ENCODE peak calls at places on chromosome 6, in four cellular contexts. U is HCT116, X is A549, B is breast epithelium. Z is an unnamed sample.

GRCh38 chr6:82681119-82681714 is 317.6 kb downstream of the TPBG start:
- DNase-seq in U (no peak), X (peak; percentile 1), B (no peak), Z (no peak)

GRCh38 chr6:52829046-52829817 is 11.4 kb downstream of the GSTA5 start:
- DNase-seq in U (no peak), X (no peak), B (no peak), Z (no peak)

GRCh38 chr6:113886512-113886911 is 29.4 kb downstream of the MARCKS start:
- DNase-seq in U (no peak), X (no peak), B (no peak), Z (no peak)

GRCh38 chr6:124669713-124670480 is 292.3 kb upstream of the RNF217 start:
- DNase-seq in U (no peak), X (no peak), B (no peak), Z (no peak)

GRCh38 chr6:130406935-130407532 is 41.2 kb downstream of the TMEM200A start:
- DNase-seq in U (no peak), X (no peak), B (no peak), Z (no peak)

GRCh38 chr6:108608453-108609275 is 47.9 kb downstream of the FOXO3 start:
- DNase-seq in U (no peak), X (no peak), B (no peak), Z (no peak)

GRCh38 chr6:28922841-28923317 is 906 bp downstream of the TRIM27 start:
- DNase-seq in U (no peak), X (peak; percentile 22), B (no peak), Z (peak; percentile 72)

GRCh38 chr6:44662461-44663121 is 275.1 kb downstream of the CDC5L start:
- DNase-seq in U (no peak), X (no peak), B (peak; percentile 40), Z (no peak)

GRCh38 chr6:32081168-32081624 is 27.9 kb downstream of the TNXB start:
- DNase-seq in U (no peak), X (no peak), B (peak; percentile 52), Z (peak; percentile 28)

GRCh38 chr6:11636121-11636520 is 98.6 kb downstream of the TMEM170B start:
- DNase-seq in U (no peak), X (no peak), B (no peak), Z (peak; percentile 44)

GRCh38 chr6:123519191-123519510 is 117.6 kb downstream of the TRDN start:
- DNase-seq in U (no peak), X (no peak), B (no peak), Z (no peak)

GRCh38 chr6:71386215-71386614 is 97.6 kb downstream of the OGFRL1 start:
- DNase-seq in U (no peak), X (no peak), B (no peak), Z (no peak)

GRCh38 chr6:89346433-89346832 is 6.1 kb downstream of the UBE2J1 start:
- DNase-seq in U (no peak), X (no peak), B (no peak), Z (no peak)

GRCh38 chr6:125439512-125439911 is 137.7 kb upstream of the HDDC2 start:
- DNase-seq in U (no peak), X (no peak), B (no peak), Z (no peak)

GRCh38 chr6:81998432-81998831 is 246.0 kb upstream of the TENT5A start:
- DNase-seq in U (no peak), X (no peak), B (no peak), Z (no peak)

GRCh38 chr6:123415844-123416468 is 220.8 kb downstream of the TRDN start:
- DNase-seq in U (peak; percentile 50), X (peak; percentile 62), B (peak; percentile 36), Z (peak; percentile 62)

GRCh38 chr6:52307900-52308372 is 23.4 kb upstream of the MCM3 start:
- DNase-seq in U (no peak), X (no peak), B (no peak), Z (no peak)

GRCh38 chr6:52304917-52305316 is 20.4 kb upstream of the MCM3 start:
- DNase-seq in U (no peak), X (no peak), B (no peak), Z (no peak)

GRCh38 chr6:20180935-20181334 is 31.3 kb downstream of the MBOAT1 start:
- DNase-seq in U (no peak), X (no peak), B (no peak), Z (no peak)

GRCh38 chr6:36360241-36361054 is 23.8 kb upstream of the BNIP5 start:
- DNase-seq in U (peak; percentile 60), X (peak; percentile 53), B (peak; percentile 59), Z (no peak)

GRCh38 chr6:134994431-134994830 is 44.5 kb upstream of the ALDH8A1 start:
- DNase-seq in U (no peak), X (no peak), B (no peak), Z (no peak)

GRCh38 chr6:98824907-98825601 is 9.3 kb upstream of the POU3F2 start:
- DNase-seq in U (no peak), X (no peak), B (no peak), Z (no peak)

GRCh38 chr6:57109905-57110304 is 19.9 kb downstream of the ZNF451 start:
- DNase-seq in U (no peak), X (no peak), B (no peak), Z (no peak)

GRCh38 chr6:131727467-131727866 is 16.6 kb upstream of the CTAGE9 start:
- DNase-seq in U (no peak), X (no peak), B (no peak), Z (no peak)

GRCh38 chr6:30979690-30980089 is 3.8 kb upstream of the MUC21 start:
- DNase-seq in U (no peak), X (no peak), B (no peak), Z (no peak)

GRCh38 chr6:12578751-12579150 is 137.8 kb upstream of the PHACTR1 start:
- DNase-seq in U (no peak), X (peak; percentile 30), B (no peak), Z (no peak)

GRCh38 chr6:169838291-169839028 is 87.0 kb downstream of the ERMARD start:
- DNase-seq in U (no peak), X (no peak), B (no peak), Z (no peak)

GRCh38 chr6:148535976-148536375 is 193.3 kb downstream of the SASH1 start:
- DNase-seq in U (no peak), X (no peak), B (no peak), Z (no peak)

GRCh38 chr6:51147756-51148155 is 329.1 kb downstream of the TFAP2B start:
- DNase-seq in U (no peak), X (no peak), B (no peak), Z (no peak)

GRCh38 chr6:16064687-16065086 is 64.2 kb upstream of the MYLIP start:
- DNase-seq in U (no peak), X (no peak), B (no peak), Z (no peak)

GRCh38 chr6:56757585-56757984 is 114.9 kb upstream of the DST start:
- DNase-seq in U (no peak), X (peak; percentile 72), B (no peak), Z (no peak)

GRCh38 chr6:115514656-115515055 is 546.0 kb downstream of the FRK start:
- DNase-seq in U (no peak), X (no peak), B (no peak), Z (no peak)

GRCh38 chr6:43984442-43985321 is 142.6 kb downstream of the MRPL14 start:
- DNase-seq in U (no peak), X (no peak), B (no peak), Z (peak; percentile 67)

GRCh38 chr6:16168858-16169257 is 40.0 kb downstream of the MYLIP start:
- DNase-seq in U (peak; percentile 10), X (peak; percentile 16), B (no peak), Z (no peak)

GRCh38 chr6:97177905-97178304 is 105.1 kb downstream of the MMS22L start:
- DNase-seq in U (no peak), X (no peak), B (no peak), Z (no peak)

GRCh38 chr6:35742842-35743241 is 6.0 kb downstream of the ARMC12 start:
- DNase-seq in U (no peak), X (no peak), B (no peak), Z (no peak)

GRCh38 chr6:109305028-109305427 is 77.2 kb downstream of the CD164 start:
- DNase-seq in U (no peak), X (no peak), B (no peak), Z (no peak)

GRCh38 chr6:1327630-1328029 is 15.7 kb downstream of the FOXQ1 start:
- DNase-seq in U (no peak), X (no peak), B (no peak), Z (no peak)

GRCh38 chr6:1326535-1327121 is 14.7 kb downstream of the FOXQ1 start:
- DNase-seq in U (no peak), X (no peak), B (no peak), Z (no peak)

GRCh38 chr6:1324926-1325325 is 13.0 kb downstream of the FOXQ1 start:
- DNase-seq in U (no peak), X (peak; percentile 36), B (no peak), Z (no peak)

GRCh38 chr6:1328129-1328528 is 16.2 kb downstream of the FOXQ1 start:
- DNase-seq in U (no peak), X (no peak), B (no peak), Z (no peak)

GRCh38 chr6:1325471-1326309 is 13.8 kb downstream of the FOXQ1 start:
- DNase-seq in U (peak; percentile 37), X (peak; percentile 93), B (no peak), Z (no peak)
- H3K27ac ChIP-seq in U (no peak overlapping the region), X (peak overlapping the region; percentile 84), B (no peak overlapping the region), Z (no peak overlapping the region)

GRCh38 chr6:165848099-165848461 is 185.0 kb upstream of the PDE10A start:
- DNase-seq in U (no peak), X (no peak), B (no peak), Z (no peak)
- TF ChIP-seq CTCF in U (peak; percentile 25), X (no peak), B (no peak), Z (no peak)

GRCh38 chr6:38056361-38056760 is 236.8 kb downstream of the ZFAND3 start:
- DNase-seq in U (no peak), X (no peak), B (no peak), Z (no peak)
- H3K27ac ChIP-seq in U (no peak overlapping the region), X (no peak overlapping the region), B (no peak overlapping the region), Z (no peak overlapping the region)

GRCh38 chr6:33959661-33960344 is 156.0 kb upstream of the MLN start:
- DNase-seq in U (no peak), X (no peak), B (no peak), Z (no peak)

GRCh38 chr6:33958863-33959651 is 155.3 kb upstream of the MLN start:
- DNase-seq in U (no peak), X (no peak), B (no peak), Z (no peak)

GRCh38 chr6:33956206-33956605 is 152.4 kb upstream of the MLN start:
- DNase-seq in U (no peak), X (no peak), B (no peak), Z (no peak)

GRCh38 chr6:33957391-33958207 is 153.8 kb upstream of the MLN start:
- DNase-seq in U (no peak), X (no peak), B (no peak), Z (no peak)

GRCh38 chr6:33958208-33958862 is 154.5 kb upstream of the MLN start:
- DNase-seq in U (no peak), X (no peak), B (no peak), Z (no peak)
- TF ChIP-seq CTCF in U (peak; percentile 51), X (peak; percentile 23), B (no peak), Z (no peak)